ENCODE peak calls at places on chromosome 7, in seven cellular contexts. L is AG04449, C is endodermal cell, J is neural progenitor cell, I is LNCaP clone FGC, Q is tibial artery, U is fibroblast of villous mesenchyme. E is an unnamed sample.

GRCh38 chr7:79837915-79838314 is 296.7 kb upstream of the GNAI1 start:
- DNase-seq in L (no peak), C (no peak), J (no peak), I (no peak), Q (no peak), U (no peak), E (no peak)

GRCh38 chr7:17802056-17802455 is 138.2 kb downstream of the SNX13 start:
- DNase-seq in L (no peak), C (no peak), J (no peak), I (no peak), Q (no peak), U (peak; percentile 36), E (no peak)

GRCh38 chr7:156009569-156009968 is 197.3 kb upstream of the SHH start:
- DNase-seq in L (no peak), C (no peak), J (no peak), I (no peak), Q (no peak), U (no peak), E (no peak)

GRCh38 chr7:33757563-33758165 is 147.7 kb upstream of the BMPER start:
- DNase-seq in L (no peak), C (no peak), J (peak; percentile 66), I (no peak), Q (no peak), U (peak; percentile 63), E (peak; percentile 66)

GRCh38 chr7:117673839-117674238 is 194.0 kb downstream of the CFTR start:
- DNase-seq in L (no peak), C (no peak), J (no peak), I (peak; percentile 69), Q (no peak), U (peak; percentile 53), E (peak; percentile 64)

GRCh38 chr7:38548605-38549004 is 82.6 kb downstream of the AMPH start:
- DNase-seq in L (no peak), C (no peak), J (no peak), I (no peak), Q (no peak), U (no peak), E (no peak)

GRCh38 chr7:132430863-132431822 is 145.1 kb downstream of the PLXNA4 start:
- DNase-seq in L (peak; percentile 56), C (no peak), J (no peak), I (no peak), Q (no peak), U (peak; percentile 55), E (peak; percentile 97)

GRCh38 chr7:127473409-127473808 is 80.9 kb upstream of the ZNF800 start:
- DNase-seq in L (no peak), C (no peak), J (no peak), I (no peak), Q (no peak), U (no peak), E (no peak)

GRCh38 chr7:138257459-138258193 is 181.4 kb downstream of the AKR1D1 start:
- DNase-seq in L (no peak), C (no peak), J (no peak), I (no peak), Q (no peak), U (peak; percentile 99), E (no peak)

GRCh38 chr7:53602817-53603418 is 567.5 kb downstream of the POM121L12 start:
- DNase-seq in L (no peak), C (peak; percentile 76), J (no peak), I (no peak), Q (no peak), U (no peak), E (no peak)

GRCh38 chr7:53596230-53596629 is 560.8 kb downstream of the POM121L12 start:
- DNase-seq in L (no peak), C (peak; percentile 80), J (no peak), I (no peak), Q (no peak), U (no peak), E (peak; percentile 30)

GRCh38 chr7:53604201-53604600 is 568.8 kb downstream of the POM121L12 start:
- DNase-seq in L (no peak), C (no peak), J (no peak), I (no peak), Q (no peak), U (no peak), E (peak; percentile 2)

DNA sequence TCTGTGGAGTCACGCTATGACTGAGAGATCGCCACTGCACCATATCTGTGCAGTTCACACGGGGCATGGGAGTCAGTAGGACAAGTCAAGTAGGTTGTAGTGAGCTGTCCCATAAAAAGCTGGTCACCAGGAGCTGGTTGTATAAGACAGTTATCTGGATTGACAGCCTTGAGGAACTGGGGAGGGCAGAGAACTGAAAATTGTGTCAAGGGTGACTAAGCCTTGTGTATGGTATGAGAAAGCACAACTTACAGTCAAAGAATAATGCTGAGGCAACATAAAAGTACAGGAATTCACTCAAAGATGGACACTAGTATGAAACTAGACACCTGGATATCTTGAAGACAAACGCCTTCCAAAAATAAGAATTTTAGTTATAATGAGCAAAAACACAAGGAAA is 564.9 kb downstream of the POM121L12 start:
- DNase-seq in L (no peak), C (no peak), J (no peak), I (no peak), Q (no peak), U (no peak), E (no peak)
- H3K4me3 ChIP-seq in L (no peak overlapping the region), C (no peak overlapping the region), J (no peak overlapping the region), I (no peak overlapping the region), Q (no peak overlapping the region), U (no peak overlapping the region), E (no peak overlapping the region)

DNA sequence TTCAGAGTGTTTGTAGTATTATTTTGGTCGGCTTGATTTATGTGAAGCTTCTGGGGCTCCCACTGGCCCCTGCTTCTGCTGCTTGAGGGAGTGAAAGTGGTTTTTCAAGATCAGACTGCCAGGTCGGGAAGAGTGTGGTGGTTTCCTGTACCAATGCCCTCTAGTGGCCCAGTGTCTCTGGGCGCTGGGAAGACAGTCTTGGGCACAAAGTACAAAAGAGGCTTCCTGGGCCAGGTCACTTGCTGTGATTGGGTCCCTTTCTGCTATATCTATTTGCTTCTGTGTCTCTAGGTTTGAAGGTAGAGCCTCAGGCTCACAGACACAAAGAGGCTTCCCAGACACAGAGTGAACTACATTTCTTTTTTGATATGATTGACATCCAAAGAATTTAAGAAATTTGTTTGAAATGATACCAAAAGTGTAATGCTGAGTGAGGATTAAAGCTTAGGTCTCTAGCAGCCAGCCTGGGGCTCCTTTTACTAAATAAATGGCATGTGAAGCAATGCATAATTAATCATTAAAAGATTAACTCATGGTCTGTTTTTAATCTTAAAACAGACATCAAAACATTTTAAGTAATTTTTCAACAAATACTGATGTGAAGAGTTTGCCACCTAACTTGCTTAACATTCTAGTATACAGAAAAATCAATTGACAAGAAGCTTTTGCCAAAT is 36.3 kb downstream of the ABCB1 start:
- DNase-seq in L (no peak), C (peak; percentile 87), J (peak; percentile 60), I (peak; percentile 10), Q (no peak), U (no peak), E (no peak)
- TF ChIP-seq CTCF in L (peak; percentile 55), C (peak; percentile 85), J (peak; percentile 65), I (peak; percentile 91), Q (no peak), U (no peak), E (peak; percentile 57)

GRCh38 chr7:140231779-140232491 is 55.2 kb upstream of the KDM7A start:
- DNase-seq in L (no peak), C (peak; percentile 59), J (no peak), I (peak; percentile 56), Q (no peak), U (no peak), E (no peak)
- H3K4me3 ChIP-seq in L (peak overlapping the region; percentile 61), C (peak overlapping the region; percentile 84), J (peak overlapping the region; percentile 75), I (no peak overlapping the region), Q (peak overlapping the region; percentile 49), U (no peak overlapping the region), E (no peak overlapping the region)

GRCh38 chr7:1767524-1767923 is 97.4 kb downstream of the ELFN1 start:
- DNase-seq in L (no peak), C (peak; percentile 69), J (peak; percentile 53), I (no peak), Q (no peak), U (no peak), E (no peak)
- TF ChIP-seq CTCF in L (no peak), C (peak; percentile 11), J (peak; percentile 46), I (no peak), Q (no peak), U (no peak), E (no peak)

DNA sequence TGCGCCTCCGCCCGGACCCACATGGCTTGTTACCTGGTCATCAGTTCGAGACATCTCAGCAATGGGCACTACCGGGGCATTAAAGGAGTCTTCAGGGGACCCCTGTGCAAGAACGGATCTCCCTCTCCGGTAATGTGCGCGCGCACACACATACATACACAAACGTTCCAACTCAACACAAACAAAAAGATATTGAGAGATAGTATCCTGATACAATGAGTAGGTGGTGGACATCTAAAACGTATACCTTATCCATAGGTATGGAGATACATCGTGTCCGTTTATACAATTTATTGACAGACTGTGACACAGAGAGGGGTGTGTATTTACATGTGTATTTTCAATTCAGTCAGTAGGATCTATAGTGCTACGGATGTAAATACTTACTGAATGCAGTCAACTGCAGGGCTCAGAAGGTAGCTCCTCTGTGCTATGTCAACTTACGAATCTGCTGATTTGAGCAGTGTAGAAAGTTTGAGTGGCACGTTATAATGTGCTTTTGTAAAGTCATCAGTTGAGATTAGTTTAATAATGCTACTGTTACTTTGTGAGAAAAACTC is 536 bp downstream of the ZNF804B start:
- DNase-seq in L (no peak), C (no peak), J (no peak), I (no peak), Q (no peak), U (no peak), E (peak; percentile 4)
- H3K4me3 ChIP-seq in L (no peak overlapping the region), C (peak overlapping the region; percentile 76), J (peak overlapping the region; percentile 52), I (no peak overlapping the region), Q (no peak overlapping the region), U (no peak overlapping the region), E (no peak overlapping the region)

DNA sequence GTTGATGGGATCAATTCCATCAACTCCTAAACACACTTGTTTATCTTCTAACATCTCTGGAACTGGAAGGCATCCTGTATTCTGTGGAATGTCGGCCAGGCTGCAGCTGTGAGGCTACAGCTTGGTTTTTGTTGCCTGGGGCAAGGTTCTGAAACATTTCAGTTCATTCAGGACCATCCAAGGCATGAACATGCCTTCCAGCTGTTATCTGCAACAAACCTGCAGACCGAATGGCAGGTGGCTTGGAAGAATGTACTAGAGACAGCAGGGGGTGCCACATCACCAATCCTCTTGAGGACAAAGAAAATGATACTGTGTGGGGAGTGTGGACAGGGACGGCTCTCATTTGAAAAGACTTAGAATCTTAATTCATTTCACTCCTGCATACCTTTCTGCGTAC is 12.4 kb downstream of the PAPOLB start:
- DNase-seq in L (no peak), C (no peak), J (peak; percentile 67), I (peak; percentile 55), Q (no peak), U (peak; percentile 70), E (peak; percentile 19)
- TF ChIP-seq CTCF in L (no peak), C (peak; percentile 26), J (peak; percentile 17), I (peak; percentile 83), Q (peak; percentile 14), U (peak; percentile 49), E (no peak)